ENCODE peak calls at places on chromosome 1, in six cellular contexts. W, A, R, Z, Q and J are unnamed samples.

GRCh38 chr1:56948403-56949023 is 17.3 kb downstream of the C8B start:
- DNase-seq in Q (peak), Z (no peak), R (no peak), W (no peak), A (no peak), J (no peak)

GRCh38 chr1:7515175-7515574 is 255.9 kb upstream of the VAMP3 start:
- DNase-seq in W (no peak), Z (peak), A (no peak), R (no peak), Q (no peak), J (no peak)

GRCh38 chr1:53572061-53572801 is 113.0 kb downstream of the DMRTB1 start:
- DNase-seq in Q (no peak), R (peak), Z (peak), A (no peak), W (no peak), J (no peak)

GRCh38 chr1:235855811-235856429 is 10.8 kb downstream of the LYST start:
- DNase-seq in Z (no peak), A (no peak), Q (no peak), W (no peak), R (no peak), J (no peak)

GRCh38 chr1:29052100-29052499 is 71.6 kb downstream of the TMEM200B start:
- DNase-seq in Q (no peak), A (no peak), W (no peak), Z (no peak), R (no peak), J (no peak)

GRCh38 chr1:54815086-54815876 is 14.2 kb upstream of the TTC22 start:
- DNase-seq in Z (peak), Q (no peak), R (no peak), W (no peak), A (no peak), J (no peak)

GRCh38 chr1:44924835-44925464 is 61.4 kb downstream of the EIF2B3 start:
- DNase-seq in R (peak), A (peak), Q (peak), W (no peak), Z (peak), J (no peak)

GRCh38 chr1:105270966-105271365 is 1521.3 kb downstream of the AMY1C start:
- DNase-seq in Z (no peak), R (no peak), A (no peak), Q (no peak), W (no peak), J (no peak)

GRCh38 chr1:158121604-158122254 is 59.0 kb upstream of the CD1D start:
- DNase-seq in Z (peak), W (peak), R (peak), A (peak), Q (peak), J (peak)

GRCh38 chr1:14894811-14895524 is 258.6 kb upstream of the TMEM51 start:
- DNase-seq in A (no peak), Z (no peak), Q (no peak), R (no peak), W (no peak), J (no peak)

GRCh38 chr1:156513189-156513588 is 12.6 kb upstream of the MEF2D start:
- DNase-seq in Z (no peak), W (no peak), A (no peak), R (no peak), Q (no peak), J (no peak)

GRCh38 chr1:46490603-46491499 is 1.2 kb downstream of the DMBX1 start:
- DNase-seq in Z (no peak), W (no peak), R (no peak), A (no peak), Q (no peak), J (no peak)

GRCh38 chr1:38778521-38778920 is 81.1 kb downstream of the RRAGC start:
- DNase-seq in R (no peak), Z (no peak), Q (no peak), A (no peak), W (no peak), J (no peak)

GRCh38 chr1:147892731-147893214 is 9.8 kb upstream of the GJA8 start:
- DNase-seq in W (peak), A (peak), Q (peak), R (peak), Z (peak), J (no peak)

GRCh38 chr1:45913925-45914501 is 110.6 kb downstream of the MAST2 start:
- DNase-seq in R (peak), A (no peak), Q (no peak), Z (no peak), W (no peak), J (no peak)

GRCh38 chr1:41380979-41381690 is 19.9 kb downstream of the FOXO6 start:
- DNase-seq in Z (no peak), Q (peak), R (no peak), W (no peak), A (no peak), J (no peak)

GRCh38 chr1:206705187-206705586 is 20.5 kb downstream of the MAPKAPK2 start:
- DNase-seq in Z (peak), Q (no peak), A (no peak), R (peak), W (no peak), J (no peak)

GRCh38 chr1:3372317-3372716 is 82.1 kb upstream of the ARHGEF16 start:
- DNase-seq in R (no peak), A (no peak), Q (no peak), Z (no peak), W (no peak), J (no peak)

GRCh38 chr1:202104073-202104472 is 18.6 kb upstream of the GPR37L1 start:
- DNase-seq in A (no peak), R (no peak), Z (no peak), Q (no peak), W (no peak), J (no peak)

GRCh38 chr1:211732276-211732571 is 56.8 kb upstream of the NEK2 start:
- DNase-seq in Q (no peak), A (no peak), W (no peak), Z (no peak), R (no peak), J (no peak)

GRCh38 chr1:219143735-219144134 is 29.9 kb upstream of the LYPLAL1 start:
- DNase-seq in Z (peak), Q (no peak), A (no peak), W (no peak), R (peak), J (no peak)